ENCODE peak calls at places on chromosome 14, in four cellular contexts. B is sigmoid colon; L is stimulated activated CD4-positive, alpha-beta T cell treated with anti-CD3 and anti-CD28 coated beads, TNF-alpha, amount 100 ng/mL, for 4 hours; O is neuronal stem cell. M is an unnamed sample.

GRCh38 chr14:29741909-29742401 is 185.7 kb downstream of the PRKD1 start:
- DNase-seq in B (no peak), L (no peak), O (no peak), M (no peak)

GRCh38 chr14:104196461-104197180 is 58.2 kb downstream of the KIF26A start:
- DNase-seq in B (no peak), L (no peak), O (no peak), M (no peak)

GRCh38 chr14:105865904-105866840 is 339.8 kb downstream of the TMEM121 start:
- DNase-seq in B (peak; percentile 57), L (no peak), O (no peak), M (peak; percentile 61)

GRCh38 chr14:74491952-74492351 is 1.2 kb downstream of the NPC2 start:
- DNase-seq in B (no peak), L (no peak), O (no peak), M (no peak)

GRCh38 chr14:96894966-96895365 is 97.8 kb downstream of the VRK1 start:
- DNase-seq in B (no peak), L (no peak), O (no peak), M (no peak)

GRCh38 chr14:88834883-88835431 is 10.5 kb downstream of the TTC8 start:
- DNase-seq in B (no peak), L (no peak), O (no peak), M (no peak)

GRCh38 chr14:103871596-103872480 is 24.5 kb upstream of the PPP1R13B start:
- DNase-seq in B (no peak), L (peak; percentile 44), O (peak; percentile 32), M (peak; percentile 91)

GRCh38 chr14:25122188-25122587 is 72.2 kb upstream of the STXBP6 start:
- DNase-seq in B (no peak), L (no peak), O (no peak), M (no peak)

GRCh38 chr14:68792022-68792829 is 641 bp downstream of the ZFP36L1 start:
- DNase-seq in B (peak; percentile 78), L (no peak), O (no peak), M (peak; percentile 87)

GRCh38 chr14:96730386-96730785 is 66.8 kb upstream of the VRK1 start:
- DNase-seq in B (no peak), L (no peak), O (no peak), M (no peak)

GRCh38 chr14:89000007-89000942 is 175.8 kb downstream of the TTC8 start:
- DNase-seq in B (no peak), L (no peak), O (no peak), M (no peak)

GRCh38 chr14:103402700-103403099 is 17.5 kb downstream of the MARK3 start:
- DNase-seq in B (no peak), L (no peak), O (no peak), M (no peak)

GRCh38 chr14:69519253-69519661 is 34.7 kb downstream of the PLEKHD1 start:
- DNase-seq in B (no peak), L (no peak), O (no peak), M (no peak)

GRCh38 chr14:104087981-104088850 is 2.7 kb downstream of the ASPG start:
- DNase-seq in B (no peak), L (no peak), O (no peak), M (peak; percentile 62)

M was measured in spleen.